ENCODE peak calls at places on chromosomes 16 and 17, in nine cellular contexts. One of them, this sample, is unnamed.

GRCh38 chr16:50742521-50743150 is 750 bp downstream of the CYLD start:
- DNase-seq in stimulated activated CD4-positive, alpha-beta T cell treated with anti-CD3 and anti-CD28 coated beads, Interleukin-1b, Interleukin-23, amount 100 ng/mL, for 48 hours: peak; percentile 43
- DNase-seq in T-helper 1 cell: no peak
- DNase-seq in retinal pigment epithelial cell: no peak
- DNase-seq in NCI-H460: no peak
- DNase-seq in iris pigment epithelial cell: peak; percentile 31
- DNase-seq in head of caudate nucleus: peak; percentile 28
- DNase-seq in NCI-H345: no peak
- DNase-seq in cardiac fibroblast: peak; percentile 29
- DNase-seq in this sample: no peak

GRCh38 chr17:67481808-67482207 is 104.7 kb downstream of the PITPNC1 start:
- DNase-seq in NCI-H460: no peak
- DNase-seq in NCI-H345: no peak
- DNase-seq in retinal pigment epithelial cell: no peak
- DNase-seq in cardiac fibroblast: peak; percentile 70
- DNase-seq in iris pigment epithelial cell: peak; percentile 84
- DNase-seq in head of caudate nucleus: no peak
- DNase-seq in T-helper 1 cell: no peak
- DNase-seq in stimulated activated CD4-positive, alpha-beta T cell treated with anti-CD3 and anti-CD28 coated beads, Interleukin-1b, Interleukin-23, amount 100 ng/mL, for 48 hours: no peak
- DNase-seq in this sample: no peak

GRCh38 chr17:1752425-1752941 is 9.4 kb upstream of the SERPINF1 start:
- DNase-seq in head of caudate nucleus: no peak
- DNase-seq in NCI-H460: no peak
- DNase-seq in iris pigment epithelial cell: no peak
- DNase-seq in cardiac fibroblast: no peak
- DNase-seq in retinal pigment epithelial cell: no peak
- DNase-seq in stimulated activated CD4-positive, alpha-beta T cell treated with anti-CD3 and anti-CD28 coated beads, Interleukin-1b, Interleukin-23, amount 100 ng/mL, for 48 hours: no peak
- DNase-seq in NCI-H345: no peak
- DNase-seq in T-helper 1 cell: no peak
- DNase-seq in this sample: no peak

GRCh38 chr17:77473615-77474226 is 333.0 kb downstream of the SEC14L1 start:
- DNase-seq in retinal pigment epithelial cell: no peak
- DNase-seq in cardiac fibroblast: no peak
- DNase-seq in NCI-H345: no peak
- DNase-seq in stimulated activated CD4-positive, alpha-beta T cell treated with anti-CD3 and anti-CD28 coated beads, Interleukin-1b, Interleukin-23, amount 100 ng/mL, for 48 hours: peak; percentile 63
- DNase-seq in NCI-H460: no peak
- DNase-seq in T-helper 1 cell: no peak
- DNase-seq in head of caudate nucleus: no peak
- DNase-seq in iris pigment epithelial cell: no peak
- DNase-seq in this sample: no peak

GRCh38 chr17:21376835-21377690 is 906 bp downstream of the KCNJ12 start:
- DNase-seq in cardiac fibroblast: peak; percentile 44
- DNase-seq in stimulated activated CD4-positive, alpha-beta T cell treated with anti-CD3 and anti-CD28 coated beads, Interleukin-1b, Interleukin-23, amount 100 ng/mL, for 48 hours: no peak
- DNase-seq in iris pigment epithelial cell: peak; percentile 42
- DNase-seq in NCI-H345: no peak
- DNase-seq in head of caudate nucleus: peak; percentile 13
- DNase-seq in NCI-H460: peak; percentile 14
- DNase-seq in retinal pigment epithelial cell: no peak
- DNase-seq in T-helper 1 cell: no peak
- DNase-seq in this sample: no peak

GRCh38 chr16:50458694-50459271 is 89.4 kb upstream of the NKD1 start:
- DNase-seq in retinal pigment epithelial cell: no peak
- DNase-seq in stimulated activated CD4-positive, alpha-beta T cell treated with anti-CD3 and anti-CD28 coated beads, Interleukin-1b, Interleukin-23, amount 100 ng/mL, for 48 hours: no peak
- DNase-seq in iris pigment epithelial cell: no peak
- DNase-seq in T-helper 1 cell: no peak
- DNase-seq in NCI-H345: peak; percentile 32
- DNase-seq in cardiac fibroblast: no peak
- DNase-seq in head of caudate nucleus: no peak
- DNase-seq in NCI-H460: no peak
- DNase-seq in this sample: no peak

GRCh38 chr17:82713015-82713723 is 3.3 kb upstream of the FN3KRP start:
- DNase-seq in NCI-H460: no peak
- DNase-seq in head of caudate nucleus: no peak
- DNase-seq in cardiac fibroblast: no peak
- DNase-seq in stimulated activated CD4-positive, alpha-beta T cell treated with anti-CD3 and anti-CD28 coated beads, Interleukin-1b, Interleukin-23, amount 100 ng/mL, for 48 hours: no peak
- DNase-seq in NCI-H345: no peak
- DNase-seq in iris pigment epithelial cell: no peak
- DNase-seq in T-helper 1 cell: no peak
- DNase-seq in retinal pigment epithelial cell: no peak
- DNase-seq in this sample: no peak

GRCh38 chr16:30395155-30395991 is at the start of gene ZNF48:
- DNase-seq in iris pigment epithelial cell: peak; percentile 92
- DNase-seq in retinal pigment epithelial cell: peak; percentile 69
- DNase-seq in NCI-H460: peak; percentile 48
- DNase-seq in cardiac fibroblast: peak; percentile 95
- DNase-seq in head of caudate nucleus: peak; percentile 86
- DNase-seq in NCI-H345: peak; percentile 87
- DNase-seq in stimulated activated CD4-positive, alpha-beta T cell treated with anti-CD3 and anti-CD28 coated beads, Interleukin-1b, Interleukin-23, amount 100 ng/mL, for 48 hours: no peak
- DNase-seq in T-helper 1 cell: peak; percentile 26
- DNase-seq in this sample: no peak

GRCh38 chr17:64131606-64132270 is 1.8 kb upstream of the ERN1 start:
- DNase-seq in iris pigment epithelial cell: no peak
- DNase-seq in NCI-H345: no peak
- DNase-seq in T-helper 1 cell: no peak
- DNase-seq in cardiac fibroblast: no peak
- DNase-seq in retinal pigment epithelial cell: no peak
- DNase-seq in stimulated activated CD4-positive, alpha-beta T cell treated with anti-CD3 and anti-CD28 coated beads, Interleukin-1b, Interleukin-23, amount 100 ng/mL, for 48 hours: no peak
- DNase-seq in head of caudate nucleus: no peak
- DNase-seq in NCI-H460: no peak
- DNase-seq in this sample: no peak

GRCh38 chr17:4551141-4551540 is 4.0 kb downstream of the MYBBP1A start:
- DNase-seq in NCI-H345: no peak
- DNase-seq in stimulated activated CD4-positive, alpha-beta T cell treated with anti-CD3 and anti-CD28 coated beads, Interleukin-1b, Interleukin-23, amount 100 ng/mL, for 48 hours: peak; percentile 43
- DNase-seq in head of caudate nucleus: no peak
- DNase-seq in NCI-H460: no peak
- DNase-seq in cardiac fibroblast: no peak
- DNase-seq in retinal pigment epithelial cell: no peak
- DNase-seq in iris pigment epithelial cell: no peak
- DNase-seq in T-helper 1 cell: no peak
- DNase-seq in this sample: no peak

GRCh38 chr17:50767030-50767429 is 288 bp downstream of the ANKRD40CL start:
- DNase-seq in T-helper 1 cell: no peak
- DNase-seq in head of caudate nucleus: no peak
- DNase-seq in iris pigment epithelial cell: no peak
- DNase-seq in stimulated activated CD4-positive, alpha-beta T cell treated with anti-CD3 and anti-CD28 coated beads, Interleukin-1b, Interleukin-23, amount 100 ng/mL, for 48 hours: no peak
- DNase-seq in NCI-H460: no peak
- DNase-seq in NCI-H345: no peak
- DNase-seq in cardiac fibroblast: no peak
- DNase-seq in retinal pigment epithelial cell: no peak
- DNase-seq in this sample: no peak

GRCh38 chr17:37570527-37571093 is 38.6 kb downstream of the SYNRG start:
- DNase-seq in stimulated activated CD4-positive, alpha-beta T cell treated with anti-CD3 and anti-CD28 coated beads, Interleukin-1b, Interleukin-23, amount 100 ng/mL, for 48 hours: peak; percentile 39
- DNase-seq in head of caudate nucleus: peak; percentile 19
- DNase-seq in NCI-H345: peak; percentile 6
- DNase-seq in iris pigment epithelial cell: peak; percentile 63
- DNase-seq in T-helper 1 cell: no peak
- DNase-seq in cardiac fibroblast: peak; percentile 52
- DNase-seq in NCI-H460: peak; percentile 68
- DNase-seq in retinal pigment epithelial cell: peak; percentile 61
- DNase-seq in this sample: no peak

This sample was measured in omental fat pad.